ENCODE peak calls at places on chromosomes 11 and 22, in seven cellular contexts. T is A172; K is LoVo; H is stimulated activated CD4-positive, alpha-beta T cell treated with anti-CD3 and anti-CD28 coated beads, Interleukin-12 subunit alpha, Interleukin-12 subunit beta, amount 100 ng/mL, for 4 hours; D is RPMI8226; X is anterior cingulate cortex; U is NCI-H510A treated with DMSO at 0.1 percent for 48 hours. P is an unnamed sample.
A peak's percentile ranks its signal among the peaks of the same experiment; 100 is the strongest.

GRCh38 chr22:27461470-27461869 is 340.1 kb downstream of the MN1 start:
- DNase-seq in T (peak; percentile 85), K (peak; percentile 21), H (no peak), D (no peak), X (no peak), U (no peak), P (no peak)

GRCh38 chr11:68649851-68650555 is 34.3 kb upstream of the GAL start:
- DNase-seq in T (no peak), K (no peak), H (no peak), D (no peak), X (no peak), U (no peak), P (no peak)

GRCh38 chr22:33083212-33083611 is 25.0 kb upstream of the SYN3 start:
- DNase-seq in T (no peak), K (no peak), H (no peak), D (no peak), X (no peak), U (no peak), P (no peak)

GRCh38 chr11:69860244-69860643 is 41.0 kb upstream of the FGF3 start:
- DNase-seq in T (no peak), K (no peak), H (no peak), D (no peak), X (no peak), U (no peak), P (no peak)

GRCh38 chr11:88535916-88536547 is 198.5 kb upstream of the CTSC start:
- DNase-seq in T (peak; percentile 82), K (peak; percentile 38), H (no peak), D (no peak), X (no peak), U (no peak), P (no peak)

GRCh38 chr11:60872124-60872951 is 5.0 kb downstream of the ZP1 start:
- DNase-seq in T (peak; percentile 10), K (no peak), H (no peak), D (peak; percentile 86), X (no peak), U (no peak), P (no peak)

GRCh38 chr11:111633756-111634362 is 31.6 kb downstream of the SIK2 start:
- DNase-seq in T (peak; percentile 49), K (no peak), H (no peak), D (no peak), X (no peak), U (peak; percentile 20), P (no peak)

GRCh38 chr11:73652046-73652730 is 5.8 kb downstream of the PLEKHB1 start:
- DNase-seq in T (no peak), K (no peak), H (no peak), D (no peak), X (peak; percentile 95), U (peak; percentile 61), P (peak; percentile 69)

GRCh38 chr11:103903621-103904323 is 132.7 kb upstream of the DDI1 start:
- DNase-seq in T (no peak), K (no peak), H (no peak), D (no peak), X (no peak), U (peak; percentile 58), P (no peak)

GRCh38 chr11:85698195-85698594 is 12.2 kb upstream of the CCDC89 start:
- DNase-seq in T (no peak), K (no peak), H (no peak), D (no peak), X (no peak), U (no peak), P (no peak)

GRCh38 chr11:66985508-66986177 is 10.5 kb downstream of the C11orf86 start:
- DNase-seq in T (no peak), K (no peak), H (no peak), D (peak; percentile 47), X (no peak), U (no peak), P (peak; percentile 64)

GRCh38 chr22:23564276-23564675 is 15.8 kb downstream of the IGLL1 start:
- DNase-seq in T (no peak), K (no peak), H (no peak), D (no peak), X (no peak), U (no peak), P (no peak)

GRCh38 chr11:130882138-130882551 is 34.1 kb downstream of the SNX19 start:
- DNase-seq in T (no peak), K (no peak), H (no peak), D (no peak), X (no peak), U (no peak), P (no peak)

GRCh38 chr11:19792510-19792909 is 79.9 kb downstream of the NAV2 start:
- DNase-seq in T (no peak), K (no peak), H (no peak), D (no peak), X (no peak), U (no peak), P (no peak)

GRCh38 chr11:16966633-16967346 is 47.4 kb downstream of the PLEKHA7 start:
- DNase-seq in T (no peak), K (peak; percentile 21), H (no peak), D (no peak), X (no peak), U (peak; percentile 16), P (no peak)

GRCh38 chr11:68430384-68430783 is 30.2 kb upstream of the PPP6R3 start:
- DNase-seq in T (no peak), K (no peak), H (no peak), D (no peak), X (no peak), U (no peak), P (no peak)

GRCh38 chr22:39419911-39420310 is 20.3 kb downstream of the TAB1 start:
- DNase-seq in T (no peak), K (no peak), H (no peak), D (no peak), X (no peak), U (no peak), P (no peak)

GRCh38 chr11:117075186-117075585 is 23.0 kb downstream of the SIK3 start:
- DNase-seq in T (no peak), K (no peak), H (no peak), D (no peak), X (no peak), U (no peak), P (no peak)

GRCh38 chr11:128021304-128022006 is 565.9 kb downstream of the ETS1 start:
- DNase-seq in T (no peak), K (no peak), H (no peak), D (no peak), X (no peak), U (no peak), P (no peak)

GRCh38 chr11:104073950-104074349 is 37.5 kb downstream of the DDI1 start:
- DNase-seq in T (peak; percentile 44), K (no peak), H (no peak), D (peak; percentile 55), X (no peak), U (no peak), P (no peak)

GRCh38 chr11:80155412-80156017 is 714.7 kb upstream of the TENM4 start:
- DNase-seq in T (peak; percentile 56), K (peak; percentile 16), H (no peak), D (peak; percentile 23), X (no peak), U (peak; percentile 26), P (no peak)

GRCh38 chr22:49229483-49230193 is 598.0 kb downstream of the BRD1 start:
- DNase-seq in T (no peak), K (no peak), H (no peak), D (no peak), X (no peak), U (peak; percentile 36), P (no peak)

GRCh38 chr11:13944801-13945505 is 17.6 kb upstream of the SPON1 start:
- DNase-seq in T (no peak), K (no peak), H (no peak), D (no peak), X (peak; percentile 24), U (no peak), P (no peak)

GRCh38 chr22:26348810-26349526 is 80.1 kb upstream of the ASPHD2 start:
- DNase-seq in T (no peak), K (no peak), H (no peak), D (no peak), X (no peak), U (no peak), P (no peak)

GRCh38 chr11:45180158-45180887 is 33.9 kb downstream of the PRDM11 start:
- DNase-seq in T (peak; percentile 53), K (peak; percentile 58), H (no peak), D (peak; percentile 31), X (no peak), U (peak; percentile 4), P (peak; percentile 38)

GRCh38 chr22:17569971-17570511 is 6.7 kb downstream of the SLC25A18 start:
- DNase-seq in T (no peak), K (no peak), H (no peak), D (no peak), X (peak; percentile 62), U (no peak), P (peak; percentile 44)

P was measured in C1 segment of cervical spinal cord.